ENCODE peak calls at places on chromosomes 5 and 9, in five cellular contexts. S is IMR-90, J is lower lobe of right lung, U is pancreas, D is aorta. I is an unnamed sample.
A peak's percentile ranks its signal among the peaks of the same experiment; 100 is the strongest.

GRCh38 chr5:148860599-148860998 is 34.2 kb downstream of the ADRB2 start:
- ATAC-seq in S (peak; percentile 13), J (no peak), U (no peak), D (no peak), I (no peak)

GRCh38 chr9:109817846-109818472 is 38.0 kb downstream of the PALM2AKAP2 start:
- ATAC-seq in S (peak; percentile 66), J (peak; percentile 84), U (peak; percentile 90), D (peak; percentile 88), I (peak; percentile 75)

GRCh38 chr5:176719113-176719814 is 72.0 kb downstream of the TSPAN17 start:
- ATAC-seq in S (no peak), J (peak; percentile 54), U (no peak), D (no peak), I (no peak)

GRCh38 chr5:177367323-177367848 is 9.7 kb downstream of the RGS14 start:
- ATAC-seq in S (peak; percentile 3), J (peak; percentile 0), U (peak; percentile 1), D (peak; percentile 19), I (peak; percentile 36)

GRCh38 chr5:75325242-75325641 is 11.8 kb upstream of the HMGCR start:
- ATAC-seq in S (no peak), J (no peak), U (no peak), D (no peak), I (no peak)

GRCh38 chr9:120726484-120726883 is 12.2 kb upstream of the MEGF9 start:
- ATAC-seq in S (no peak), J (no peak), U (no peak), D (no peak), I (no peak)

GRCh38 chr9:109440797-109441287 is 57.3 kb downstream of the PTPN3 start:
- ATAC-seq in S (peak; percentile 97), J (peak; percentile 88), U (peak; percentile 92), D (peak; percentile 83), I (peak; percentile 73)

GRCh38 chr5:65261499-65261898 is 220.2 kb downstream of the ADAMTS6 start:
- ATAC-seq in S (no peak), J (no peak), U (no peak), D (no peak), I (no peak)

GRCh38 chr9:79428422-79428821 is 143.3 kb upstream of the TLE4 start:
- ATAC-seq in S (no peak), J (no peak), U (no peak), D (no peak), I (no peak)

GRCh38 chr5:91977599-91977998 is 594.5 kb upstream of the ARRDC3 start:
- ATAC-seq in S (no peak), J (no peak), U (no peak), D (no peak), I (no peak)

GRCh38 chr5:80408475-80408875 is 611 bp downstream of the ZFYVE16 start:
- ATAC-seq in S (peak; percentile 72), J (peak; percentile 85), U (peak; percentile 71), D (peak; percentile 87), I (peak; percentile 60)

GRCh38 chr5:80411589-80412219 is 3.8 kb downstream of the ZFYVE16 start:
- ATAC-seq in S (no peak), J (no peak), U (no peak), D (no peak), I (no peak)

GRCh38 chr5:80407735-80408474 is at the start of gene ZFYVE16:
- ATAC-seq in S (peak; percentile 93), J (peak; percentile 99), U (peak; percentile 95), D (peak; percentile 99), I (peak; percentile 98)

GRCh38 chr5:80406980-80407734 is 707 bp upstream of the ZFYVE16 start:
- ATAC-seq in S (peak; percentile 69), J (peak; percentile 1), U (peak; percentile 68), D (peak; percentile 89), I (peak; percentile 73)

GRCh38 chr5:80408976-80409926 is 1.4 kb downstream of the ZFYVE16 start:
- ATAC-seq in S (no peak), J (no peak), U (no peak), D (no peak), I (no peak)
- H3K27ac ChIP-seq in S (peak overlapping the region; percentile 86), J (peak overlapping the region; percentile 97), U (no peak overlapping the region), D (no peak overlapping the region), I (no peak overlapping the region)

GRCh38 chr5:130323804-130324454 is 419.7 kb downstream of the CHSY3 start:
- ATAC-seq in S (no peak), J (peak; percentile 53), U (peak; percentile 32), D (no peak), I (peak; percentile 25)
- H3K27ac ChIP-seq in S (no peak overlapping the region), J (no peak overlapping the region), U (no peak overlapping the region), D (no peak overlapping the region), I (no peak overlapping the region)

GRCh38 chr5:173233347-173234128 is 1.5 kb downstream of the NKX2-5 start:
- ATAC-seq in S (no peak), J (no peak), U (no peak), D (no peak), I (no peak)
- H3K27ac ChIP-seq in S (no peak overlapping the region), J (no peak overlapping the region), U (no peak overlapping the region), D (no peak overlapping the region), I (no peak overlapping the region)

GRCh38 chr9:98974554-98974953 is 30.8 kb downstream of the COL15A1 start:
- ATAC-seq in S (no peak), J (peak; percentile 4), U (peak; percentile 1), D (no peak), I (no peak)
- H3K27ac ChIP-seq in S (no peak overlapping the region), J (no peak overlapping the region), U (peak overlapping the region; percentile 45), D (no peak overlapping the region), I (peak overlapping the region; percentile 91)

DNA sequence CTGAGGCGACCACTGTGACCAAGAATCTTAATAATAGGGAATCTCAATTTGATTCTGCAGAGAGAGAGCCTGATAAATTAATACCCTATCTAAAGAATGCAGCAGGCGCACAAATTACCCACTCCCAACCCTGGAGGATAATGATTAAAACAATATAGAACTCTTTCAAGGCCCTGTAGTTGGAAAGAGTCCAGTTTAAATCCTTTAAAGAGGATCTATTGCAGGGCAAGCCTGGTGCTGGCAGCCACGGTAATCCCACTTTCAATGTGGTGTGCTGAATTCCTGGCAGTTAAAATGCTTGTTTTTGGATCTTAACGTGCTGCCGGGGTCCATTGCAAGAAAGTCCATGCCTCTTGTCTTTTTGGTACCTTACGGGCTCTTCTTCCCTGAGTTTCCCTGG is 20.5 kb downstream of the MARCHF6 start:
- ATAC-seq in S (no peak), J (no peak), U (peak; percentile 42), D (no peak), I (no peak)
- H3K27ac ChIP-seq in S (no peak overlapping the region), J (no peak overlapping the region), U (no peak overlapping the region), D (no peak overlapping the region), I (no peak overlapping the region)

GRCh38 chr5:100667021-100667671 is 132.0 kb downstream of the FAM174A start:
- ATAC-seq in S (no peak), J (peak; percentile 72), U (peak; percentile 25), D (no peak), I (peak; percentile 46)
- H3K27ac ChIP-seq in S (no peak overlapping the region), J (no peak overlapping the region), U (no peak overlapping the region), D (no peak overlapping the region), I (no peak overlapping the region)

GRCh38 chr5:4570047-4571015 is 569.8 kb upstream of the ADAMTS16 start:
- ATAC-seq in S (no peak), J (no peak), U (no peak), D (no peak), I (no peak)
- H3K27ac ChIP-seq in S (no peak overlapping the region), J (no peak overlapping the region), U (no peak overlapping the region), D (no peak overlapping the region), I (no peak overlapping the region)

DNA sequence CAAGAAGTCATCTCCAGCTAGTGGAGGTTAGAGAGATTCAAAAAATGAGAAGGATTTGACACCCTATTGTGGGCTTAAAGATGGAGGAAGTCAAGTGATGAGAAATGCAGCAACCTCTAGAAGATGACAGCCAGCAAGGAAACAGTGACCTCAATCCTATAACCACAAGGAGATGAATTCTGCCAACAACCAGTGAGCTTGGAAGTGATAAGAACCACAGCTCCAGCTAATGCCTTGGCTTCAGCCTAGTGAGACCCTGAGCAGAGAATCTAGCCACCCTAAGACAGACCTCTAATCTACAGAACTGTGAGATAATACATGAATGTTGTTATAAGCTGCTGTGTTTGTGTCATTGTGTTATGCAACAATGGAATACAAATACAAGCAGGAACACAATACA is 262.4 kb downstream of the GRIA1 start:
- ATAC-seq in S (no peak), J (no peak), U (no peak), D (no peak), I (no peak)
- H3K27ac ChIP-seq in S (no peak overlapping the region), J (no peak overlapping the region), U (no peak overlapping the region), D (no peak overlapping the region), I (no peak overlapping the region)

I was measured in gastroesophageal sphincter.